ENCODE peak calls at places on chromosomes 2 and 18, in eight cellular contexts. V is tibial artery, Y is lower leg skin, C is heart right ventricle, U is HCT116, P is gastrocnemius medialis, T is WTC11, E is GM10248. I is an unnamed sample.

GRCh38 chr2:73917696-73918207 is 8.9 kb upstream of the DGUOK start:
- DNase-seq in V (no peak), Y (no peak), C (no peak), U (no peak), P (no peak), T (no peak), E (no peak), I (no peak)

GRCh38 chr2:37827911-37828411 is 97.1 kb upstream of the RMDN2 start:
- DNase-seq in V (no peak), Y (no peak), C (peak), U (no peak), P (no peak), T (no peak), E (no peak), I (no peak)

GRCh38 chr2:210203162-210203561 is 22.1 kb downstream of the ACADL start:
- DNase-seq in V (no peak), Y (no peak), C (no peak), U (no peak), P (no peak), T (no peak), E (no peak), I (no peak)

GRCh38 chr2:109400102-109400501 is 213.7 kb downstream of the SEPTIN10 start:
- DNase-seq in V (no peak), Y (no peak), C (no peak), U (no peak), P (no peak), T (no peak), E (no peak), I (no peak)

GRCh38 chr2:239329284-239329971 is 71.4 kb downstream of the HDAC4 start:
- DNase-seq in V (peak), Y (no peak), C (peak), U (no peak), P (peak), T (no peak), E (no peak), I (peak)

GRCh38 chr18:39806519-39806918 is 2148.5 kb upstream of the PIK3C3 start:
- DNase-seq in V (no peak), Y (no peak), C (no peak), U (no peak), P (no peak), T (no peak), E (no peak), I (no peak)

GRCh38 chr2:19819097-19820065 is 82.4 kb downstream of the TTC32 start:
- DNase-seq in V (no peak), Y (no peak), C (no peak), U (peak), P (no peak), T (no peak), E (no peak), I (no peak)

GRCh38 chr2:78681386-78681785 is 344.1 kb upstream of the REG3G start:
- DNase-seq in V (no peak), Y (no peak), C (no peak), U (no peak), P (no peak), T (no peak), E (no peak), I (no peak)

GRCh38 chr2:129805889-129806288 is 173.6 kb upstream of the RAB6C start:
- DNase-seq in V (no peak), Y (no peak), C (no peak), U (no peak), P (no peak), T (no peak), E (no peak), I (peak)

GRCh38 chr18:80245781-80246655 is 1.3 kb downstream of the PARD6G start:
- DNase-seq in V (no peak), Y (peak), C (no peak), U (no peak), P (no peak), T (peak), E (no peak), I (peak)

GRCh38 chr2:196131949-196132925 is 39.1 kb downstream of the STK17B start:
- DNase-seq in V (no peak), Y (no peak), C (no peak), U (no peak), P (no peak), T (peak), E (no peak), I (no peak)

GRCh38 chr2:100334929-100335328 is 12.6 kb upstream of the LONRF2 start:
- DNase-seq in V (no peak), Y (no peak), C (no peak), U (no peak), P (no peak), T (no peak), E (no peak), I (no peak)

GRCh38 chr2:203815541-203815898 is 52.1 kb upstream of the CTLA4 start:
- DNase-seq in V (no peak), Y (no peak), C (no peak), U (no peak), P (no peak), T (no peak), E (no peak), I (no peak)

GRCh38 chr18:21330122-21330701 is 88.2 kb downstream of the GREB1L start:
- DNase-seq in V (no peak), Y (peak), C (peak), U (peak), P (peak), T (no peak), E (no peak), I (no peak)

GRCh38 chr2:60532421-60532820 is 21.0 kb downstream of the BCL11A start:
- DNase-seq in V (no peak), Y (no peak), C (no peak), U (no peak), P (no peak), T (no peak), E (no peak), I (no peak)

GRCh38 chr2:66390811-66391210 is 44.1 kb upstream of the MEIS1 start:
- DNase-seq in V (no peak), Y (peak), C (no peak), U (no peak), P (no peak), T (no peak), E (no peak), I (no peak)

GRCh38 chr18:23487738-23488625 is 15.3 kb upstream of the RMC1 start:
- DNase-seq in V (peak), Y (no peak), C (no peak), U (no peak), P (no peak), T (no peak), E (no peak), I (peak)

GRCh38 chr2:226792155-226792871 is 7.3 kb downstream of the IRS1 start:
- DNase-seq in V (no peak), Y (no peak), C (no peak), U (no peak), P (no peak), T (no peak), E (no peak), I (no peak)

GRCh38 chr2:63553049-63553448 is 35.2 kb downstream of the WDPCP start:
- DNase-seq in V (no peak), Y (no peak), C (no peak), U (no peak), P (no peak), T (no peak), E (no peak), I (no peak)

GRCh38 chr2:11290211-11290610 is 54.2 kb downstream of the ROCK2 start:
- DNase-seq in V (no peak), Y (no peak), C (no peak), U (no peak), P (no peak), T (no peak), E (no peak), I (no peak)

GRCh38 chr2:172710584-172711024 is 25.0 kb upstream of the RAPGEF4 start:
- DNase-seq in V (no peak), Y (no peak), C (no peak), U (no peak), P (no peak), T (peak), E (peak), I (no peak)

GRCh38 chr2:233977296-233977837 is 60.2 kb downstream of the TRPM8 start:
- DNase-seq in V (no peak), Y (no peak), C (no peak), U (no peak), P (no peak), T (no peak), E (no peak), I (no peak)

GRCh38 chr2:45943231-45944044 is 292.0 kb downstream of the PRKCE start:
- DNase-seq in V (no peak), Y (no peak), C (no peak), U (no peak), P (no peak), T (peak), E (no peak), I (no peak)

DNA sequence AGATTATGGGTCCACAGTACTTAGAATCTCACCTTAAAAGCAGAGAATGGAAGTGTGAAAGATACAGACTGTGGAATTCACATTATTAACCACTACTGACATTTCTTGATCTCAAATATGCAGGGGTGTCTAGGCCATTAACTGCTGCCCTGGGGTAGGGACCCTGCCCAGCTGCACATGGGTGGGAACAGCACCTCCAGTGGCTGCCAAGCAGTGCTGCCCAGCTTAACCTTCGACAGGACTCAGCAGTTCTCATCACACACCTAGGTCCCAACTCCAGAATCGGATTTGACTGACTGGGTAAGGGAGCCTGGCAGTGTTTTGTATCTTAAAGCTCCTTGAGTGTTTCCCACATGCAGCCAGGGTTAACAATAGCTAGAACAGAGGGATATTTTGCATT is 14.9 kb downstream of the ERFE start:
- DNase-seq in V (no peak), Y (no peak), C (no peak), U (no peak), P (no peak), T (no peak), E (no peak), I (no peak)
- TF ChIP-seq CTCF in V (no peak), Y (no peak), C (no peak), U (no peak), P (peak), T (no peak), E (no peak), I (no peak)

GRCh38 chr2:171160119-171160629 is 519 bp downstream of the TLK1 start:
- DNase-seq in V (peak), Y (peak), C (peak), U (peak), P (peak), T (peak), E (peak), I (peak)

GRCh38 chr2:171161425-171162289 is 964 bp upstream of the TLK1 start:
- DNase-seq in V (no peak), Y (no peak), C (no peak), U (no peak), P (no peak), T (no peak), E (no peak), I (no peak)

GRCh38 chr2:171158790-171159325 is 1.8 kb downstream of the TLK1 start:
- DNase-seq in V (no peak), Y (no peak), C (no peak), U (no peak), P (no peak), T (no peak), E (no peak), I (no peak)

GRCh38 chr2:171159326-171160118 is 1.2 kb downstream of the TLK1 start:
- DNase-seq in V (no peak), Y (peak), C (peak), U (peak), P (peak), T (peak), E (peak), I (no peak)

GRCh38 chr2:171160630-171161424 is at the start of gene TLK1:
- DNase-seq in V (peak), Y (peak), C (peak), U (peak), P (peak), T (peak), E (peak), I (peak)
- TF ChIP-seq CTCF in V (no peak), Y (no peak), C (no peak), U (no peak), P (peak), T (no peak), E (peak), I (no peak)

GRCh38 chr2:42383855-42384530 is 23.0 kb upstream of the COX7A2L start:
- DNase-seq in V (no peak), Y (no peak), C (no peak), U (no peak), P (no peak), T (no peak), E (no peak), I (no peak)

GRCh38 chr2:42385225-42385624 is 24.2 kb upstream of the COX7A2L start:
- DNase-seq in V (no peak), Y (no peak), C (peak), U (no peak), P (no peak), T (peak), E (no peak), I (no peak)

GRCh38 chr2:42390401-42390969 is 29.5 kb upstream of the COX7A2L start:
- DNase-seq in V (no peak), Y (no peak), C (no peak), U (no peak), P (no peak), T (no peak), E (no peak), I (no peak)

GRCh38 chr2:42382144-42382543 is 21.1 kb upstream of the COX7A2L start:
- DNase-seq in V (no peak), Y (no peak), C (no peak), U (no peak), P (no peak), T (no peak), E (no peak), I (no peak)

GRCh38 chr2:42386684-42387083 is 25.7 kb upstream of the COX7A2L start:
- DNase-seq in V (no peak), Y (no peak), C (no peak), U (peak), P (no peak), T (no peak), E (peak), I (no peak)
- TF ChIP-seq CTCF in V (no peak), Y (no peak), C (no peak), U (peak), P (no peak), T (no peak), E (peak), I (peak)

GRCh38 chr2:39379643-39380524 is 57.2 kb downstream of the MAP4K3 start:
- DNase-seq in V (no peak), Y (peak), C (peak), U (peak), P (peak), T (no peak), E (peak), I (no peak)

GRCh38 chr2:39385172-39385571 is 51.9 kb downstream of the MAP4K3 start:
- DNase-seq in V (no peak), Y (no peak), C (no peak), U (no peak), P (no peak), T (no peak), E (no peak), I (no peak)

GRCh38 chr2:39378968-39379367 is 58.1 kb downstream of the MAP4K3 start:
- DNase-seq in V (no peak), Y (no peak), C (no peak), U (no peak), P (no peak), T (no peak), E (no peak), I (no peak)

GRCh38 chr2:39380525-39381150 is 56.4 kb downstream of the MAP4K3 start:
- DNase-seq in V (no peak), Y (no peak), C (no peak), U (no peak), P (no peak), T (no peak), E (no peak), I (no peak)

GRCh38 chr2:39381653-39382052 is 55.4 kb downstream of the MAP4K3 start:
- DNase-seq in V (no peak), Y (no peak), C (no peak), U (no peak), P (no peak), T (peak), E (no peak), I (no peak)
- TF ChIP-seq CTCF in V (no peak), Y (no peak), C (no peak), U (no peak), P (no peak), T (no peak), E (no peak), I (no peak)

GRCh38 chr2:3785890-3786273 is 82.5 kb downstream of the DCDC2C start:
- DNase-seq in V (no peak), Y (no peak), C (no peak), U (no peak), P (no peak), T (no peak), E (no peak), I (peak)

GRCh38 chr2:3789246-3789645 is 85.9 kb downstream of the DCDC2C start:
- DNase-seq in V (no peak), Y (no peak), C (no peak), U (no peak), P (no peak), T (no peak), E (no peak), I (no peak)

GRCh38 chr2:3784731-3785130 is 81.4 kb downstream of the DCDC2C start:
- DNase-seq in V (no peak), Y (no peak), C (no peak), U (no peak), P (no peak), T (no peak), E (no peak), I (no peak)

GRCh38 chr2:3787768-3788167 is 84.4 kb downstream of the DCDC2C start:
- DNase-seq in V (no peak), Y (no peak), C (no peak), U (no peak), P (no peak), T (no peak), E (no peak), I (no peak)

GRCh38 chr2:3785220-3785889 is 82.0 kb downstream of the DCDC2C start:
- DNase-seq in V (no peak), Y (no peak), C (no peak), U (no peak), P (no peak), T (no peak), E (no peak), I (peak)
- TF ChIP-seq CTCF in V (no peak), Y (no peak), C (no peak), U (no peak), P (no peak), T (no peak), E (no peak), I (no peak)

GRCh38 chr18:57975805-57976204 is 68.2 kb upstream of the NEDD4L start:
- DNase-seq in V (no peak), Y (no peak), C (no peak), U (no peak), P (no peak), T (no peak), E (no peak), I (no peak)

GRCh38 chr18:57970356-57971095 is 73.5 kb upstream of the NEDD4L start:
- DNase-seq in V (no peak), Y (no peak), C (no peak), U (peak), P (no peak), T (peak), E (no peak), I (no peak)

GRCh38 chr18:57973889-57974288 is 70.1 kb upstream of the NEDD4L start:
- DNase-seq in V (no peak), Y (no peak), C (no peak), U (no peak), P (no peak), T (no peak), E (no peak), I (no peak)

GRCh38 chr18:57976230-57976773 is 67.7 kb upstream of the NEDD4L start:
- DNase-seq in V (no peak), Y (no peak), C (no peak), U (no peak), P (no peak), T (no peak), E (no peak), I (no peak)

GRCh38 chr18:57974585-57974984 is 69.4 kb upstream of the NEDD4L start:
- DNase-seq in V (no peak), Y (no peak), C (no peak), U (no peak), P (no peak), T (no peak), E (no peak), I (no peak)
- TF ChIP-seq CTCF in V (no peak), Y (no peak), C (no peak), U (no peak), P (no peak), T (no peak), E (no peak), I (no peak)

DNA sequence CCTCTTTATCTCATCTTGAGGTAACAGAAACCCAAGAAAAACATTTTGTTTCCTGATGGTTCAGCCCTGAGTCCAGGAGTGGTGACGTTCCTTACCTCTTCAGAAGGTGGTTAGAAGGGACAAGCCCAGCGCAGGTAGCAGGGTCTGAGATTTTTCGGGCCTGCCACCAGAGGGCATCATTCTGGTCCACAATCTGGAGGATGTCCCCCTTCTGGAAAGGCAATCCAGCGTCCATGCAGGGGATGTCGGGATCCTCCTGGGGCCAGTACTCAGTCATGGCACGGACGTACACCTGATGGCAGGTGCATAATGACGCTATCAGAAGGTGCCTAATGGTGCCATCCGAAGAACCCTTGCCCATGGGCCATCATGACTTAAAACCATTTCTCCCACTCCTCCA is 17.7 kb downstream of the MPP4 start:
- DNase-seq in V (no peak), Y (no peak), C (no peak), U (peak), P (no peak), T (peak), E (peak), I (no peak)
- TF ChIP-seq CTCF in V (no peak), Y (no peak), C (no peak), U (peak), P (no peak), T (peak), E (peak), I (peak)